ENCODE peak calls at places on chromosomes 6 and 20, in nine cellular contexts. One of them, this sample, is unnamed.

GRCh38 chr20:50518270-50518721 is 8.1 kb downstream of the PTPN1 start:
- DNase-seq in HT1080: peak; percentile 45
- DNase-seq in EL: peak; percentile 75
- DNase-seq in RWPE1: peak; percentile 56
- DNase-seq in heart right ventricle: no peak
- DNase-seq in activated CD8-positive, alpha-beta memory T cell treated with anti-CD3 and anti-CD28 coated beads, Interleukin-2, amount 50 U/mL, for 48 hours: no peak
- DNase-seq in amniotic epithelial cell: peak; percentile 73
- DNase-seq in AML-193: no peak
- DNase-seq in kidney tubule cell: peak; percentile 41
- DNase-seq in this sample: peak; percentile 84

GRCh38 chr6:125454351-125454750 is 152.6 kb upstream of the HDDC2 start:
- DNase-seq in HT1080: no peak
- DNase-seq in EL: no peak
- DNase-seq in RWPE1: no peak
- DNase-seq in heart right ventricle: no peak
- DNase-seq in activated CD8-positive, alpha-beta memory T cell treated with anti-CD3 and anti-CD28 coated beads, Interleukin-2, amount 50 U/mL, for 48 hours: no peak
- DNase-seq in amniotic epithelial cell: no peak
- DNase-seq in AML-193: no peak
- DNase-seq in kidney tubule cell: no peak
- DNase-seq in this sample: no peak

GRCh38 chr6:166769648-166770047 is 142.6 kb upstream of the RPS6KA2 start:
- DNase-seq in HT1080: no peak
- DNase-seq in EL: no peak
- DNase-seq in RWPE1: no peak
- DNase-seq in heart right ventricle: no peak
- DNase-seq in activated CD8-positive, alpha-beta memory T cell treated with anti-CD3 and anti-CD28 coated beads, Interleukin-2, amount 50 U/mL, for 48 hours: peak; percentile 23
- DNase-seq in amniotic epithelial cell: no peak
- DNase-seq in AML-193: no peak
- DNase-seq in kidney tubule cell: no peak
- DNase-seq in this sample: no peak

GRCh38 chr6:166586424-166587156 is at the start of gene RAMACL:
- DNase-seq in HT1080: no peak
- DNase-seq in EL: no peak
- DNase-seq in RWPE1: peak; percentile 72
- DNase-seq in heart right ventricle: no peak
- DNase-seq in activated CD8-positive, alpha-beta memory T cell treated with anti-CD3 and anti-CD28 coated beads, Interleukin-2, amount 50 U/mL, for 48 hours: peak; percentile 62
- DNase-seq in amniotic epithelial cell: no peak
- DNase-seq in AML-193: no peak
- DNase-seq in kidney tubule cell: peak; percentile 36
- DNase-seq in this sample: no peak

GRCh38 chr6:148251286-148251685 is 91.4 kb upstream of the SASH1 start:
- DNase-seq in HT1080: peak; percentile 28
- DNase-seq in EL: peak; percentile 59
- DNase-seq in RWPE1: peak; percentile 42
- DNase-seq in heart right ventricle: no peak
- DNase-seq in activated CD8-positive, alpha-beta memory T cell treated with anti-CD3 and anti-CD28 coated beads, Interleukin-2, amount 50 U/mL, for 48 hours: no peak
- DNase-seq in amniotic epithelial cell: peak; percentile 79
- DNase-seq in AML-193: peak; percentile 21
- DNase-seq in kidney tubule cell: peak; percentile 66
- DNase-seq in this sample: peak; percentile 67

GRCh38 chr6:26064619-26065257 is 22.5 kb upstream of the HFE start:
- DNase-seq in HT1080: peak; percentile 39
- DNase-seq in EL: peak; percentile 51
- DNase-seq in RWPE1: peak; percentile 44
- DNase-seq in heart right ventricle: no peak
- DNase-seq in activated CD8-positive, alpha-beta memory T cell treated with anti-CD3 and anti-CD28 coated beads, Interleukin-2, amount 50 U/mL, for 48 hours: no peak
- DNase-seq in amniotic epithelial cell: peak; percentile 54
- DNase-seq in AML-193: peak; percentile 76
- DNase-seq in kidney tubule cell: peak; percentile 63
- DNase-seq in this sample: peak; percentile 74

GRCh38 chr6:72894091-72894490 is 272.2 kb downstream of the KCNQ5 start:
- DNase-seq in HT1080: peak; percentile 25
- DNase-seq in EL: no peak
- DNase-seq in RWPE1: peak; percentile 39
- DNase-seq in heart right ventricle: no peak
- DNase-seq in activated CD8-positive, alpha-beta memory T cell treated with anti-CD3 and anti-CD28 coated beads, Interleukin-2, amount 50 U/mL, for 48 hours: no peak
- DNase-seq in amniotic epithelial cell: no peak
- DNase-seq in AML-193: no peak
- DNase-seq in kidney tubule cell: peak; percentile 40
- DNase-seq in this sample: no peak

GRCh38 chr6:15962449-15962764 is 166.5 kb upstream of the MYLIP start:
- DNase-seq in HT1080: peak; percentile 89
- DNase-seq in EL: peak; percentile 91
- DNase-seq in RWPE1: peak; percentile 47
- DNase-seq in heart right ventricle: no peak
- DNase-seq in activated CD8-positive, alpha-beta memory T cell treated with anti-CD3 and anti-CD28 coated beads, Interleukin-2, amount 50 U/mL, for 48 hours: no peak
- DNase-seq in amniotic epithelial cell: peak; percentile 66
- DNase-seq in AML-193: no peak
- DNase-seq in kidney tubule cell: peak; percentile 86
- DNase-seq in this sample: peak; percentile 82

GRCh38 chr6:38198219-38198618 is 378.7 kb downstream of the ZFAND3 start:
- DNase-seq in HT1080: no peak
- DNase-seq in EL: no peak
- DNase-seq in RWPE1: no peak
- DNase-seq in heart right ventricle: no peak
- DNase-seq in activated CD8-positive, alpha-beta memory T cell treated with anti-CD3 and anti-CD28 coated beads, Interleukin-2, amount 50 U/mL, for 48 hours: no peak
- DNase-seq in amniotic epithelial cell: no peak
- DNase-seq in AML-193: no peak
- DNase-seq in kidney tubule cell: no peak
- DNase-seq in this sample: no peak

GRCh38 chr20:46715292-46715756 is 5.9 kb downstream of the SLC2A10 start:
- DNase-seq in HT1080: no peak
- DNase-seq in EL: peak; percentile 84
- DNase-seq in RWPE1: peak; percentile 80
- DNase-seq in heart right ventricle: no peak
- DNase-seq in activated CD8-positive, alpha-beta memory T cell treated with anti-CD3 and anti-CD28 coated beads, Interleukin-2, amount 50 U/mL, for 48 hours: no peak
- DNase-seq in amniotic epithelial cell: peak; percentile 95
- DNase-seq in AML-193: no peak
- DNase-seq in kidney tubule cell: peak; percentile 47
- DNase-seq in this sample: peak; percentile 73

GRCh38 chr6:11275598-11275997 is 43.1 kb upstream of the NEDD9 start:
- DNase-seq in HT1080: no peak
- DNase-seq in EL: no peak
- DNase-seq in RWPE1: no peak
- DNase-seq in heart right ventricle: no peak
- DNase-seq in activated CD8-positive, alpha-beta memory T cell treated with anti-CD3 and anti-CD28 coated beads, Interleukin-2, amount 50 U/mL, for 48 hours: no peak
- DNase-seq in amniotic epithelial cell: no peak
- DNase-seq in AML-193: peak; percentile 54
- DNase-seq in kidney tubule cell: peak; percentile 97
- DNase-seq in this sample: no peak

GRCh38 chr20:38840053-38840893 is 34.8 kb downstream of the PPP1R16B start:
- DNase-seq in HT1080: no peak
- DNase-seq in EL: no peak
- DNase-seq in RWPE1: no peak
- DNase-seq in heart right ventricle: no peak
- DNase-seq in activated CD8-positive, alpha-beta memory T cell treated with anti-CD3 and anti-CD28 coated beads, Interleukin-2, amount 50 U/mL, for 48 hours: peak; percentile 71
- DNase-seq in amniotic epithelial cell: peak; percentile 54
- DNase-seq in AML-193: no peak
- DNase-seq in kidney tubule cell: no peak
- DNase-seq in this sample: no peak

GRCh38 chr6:42294759-42295158 is 77.1 kb upstream of the MRPS10 start:
- DNase-seq in HT1080: peak; percentile 96
- DNase-seq in EL: peak; percentile 79
- DNase-seq in RWPE1: peak; percentile 94
- DNase-seq in heart right ventricle: no peak
- DNase-seq in activated CD8-positive, alpha-beta memory T cell treated with anti-CD3 and anti-CD28 coated beads, Interleukin-2, amount 50 U/mL, for 48 hours: no peak
- DNase-seq in amniotic epithelial cell: peak; percentile 75
- DNase-seq in AML-193: no peak
- DNase-seq in kidney tubule cell: peak; percentile 95
- DNase-seq in this sample: peak; percentile 92

GRCh38 chr6:36079596-36079995 is 50.7 kb upstream of the MAPK13 start:
- DNase-seq in HT1080: no peak
- DNase-seq in EL: no peak
- DNase-seq in RWPE1: no peak
- DNase-seq in heart right ventricle: no peak
- DNase-seq in activated CD8-positive, alpha-beta memory T cell treated with anti-CD3 and anti-CD28 coated beads, Interleukin-2, amount 50 U/mL, for 48 hours: no peak
- DNase-seq in amniotic epithelial cell: peak; percentile 71
- DNase-seq in AML-193: no peak
- DNase-seq in kidney tubule cell: no peak
- DNase-seq in this sample: no peak

GRCh38 chr6:39684790-39685485 is 40.3 kb downstream of the KIF6 start:
- DNase-seq in HT1080: peak; percentile 26
- DNase-seq in EL: peak; percentile 13
- DNase-seq in RWPE1: no peak
- DNase-seq in heart right ventricle: no peak
- DNase-seq in activated CD8-positive, alpha-beta memory T cell treated with anti-CD3 and anti-CD28 coated beads, Interleukin-2, amount 50 U/mL, for 48 hours: no peak
- DNase-seq in amniotic epithelial cell: no peak
- DNase-seq in AML-193: no peak
- DNase-seq in kidney tubule cell: peak; percentile 98
- DNase-seq in this sample: peak; percentile 4

GRCh38 chr6:75991941-75992340 is 80.5 kb downstream of the IMPG1 start:
- DNase-seq in HT1080: no peak
- DNase-seq in EL: no peak
- DNase-seq in RWPE1: no peak
- DNase-seq in heart right ventricle: no peak
- DNase-seq in activated CD8-positive, alpha-beta memory T cell treated with anti-CD3 and anti-CD28 coated beads, Interleukin-2, amount 50 U/mL, for 48 hours: no peak
- DNase-seq in amniotic epithelial cell: no peak
- DNase-seq in AML-193: no peak
- DNase-seq in kidney tubule cell: no peak
- DNase-seq in this sample: no peak

GRCh38 chr6:31585531-31585930 is 546 bp upstream of the LST1 start:
- DNase-seq in HT1080: no peak
- DNase-seq in EL: no peak
- DNase-seq in RWPE1: no peak
- DNase-seq in heart right ventricle: no peak
- DNase-seq in activated CD8-positive, alpha-beta memory T cell treated with anti-CD3 and anti-CD28 coated beads, Interleukin-2, amount 50 U/mL, for 48 hours: no peak
- DNase-seq in amniotic epithelial cell: no peak
- DNase-seq in AML-193: peak; percentile 46
- DNase-seq in kidney tubule cell: peak; percentile 43
- DNase-seq in this sample: peak; percentile 46

GRCh38 chr20:54624701-54625472 is 149.5 kb downstream of the DOK5 start:
- DNase-seq in HT1080: no peak
- DNase-seq in EL: no peak
- DNase-seq in RWPE1: no peak
- DNase-seq in heart right ventricle: peak; percentile 43
- DNase-seq in activated CD8-positive, alpha-beta memory T cell treated with anti-CD3 and anti-CD28 coated beads, Interleukin-2, amount 50 U/mL, for 48 hours: no peak
- DNase-seq in amniotic epithelial cell: no peak
- DNase-seq in AML-193: no peak
- DNase-seq in kidney tubule cell: no peak
- DNase-seq in this sample: no peak

GRCh38 chr6:116060572-116061283 is at the start of gene FRK:
- DNase-seq in HT1080: no peak
- DNase-seq in EL: no peak
- DNase-seq in RWPE1: peak; percentile 46
- DNase-seq in heart right ventricle: peak; percentile 13
- DNase-seq in activated CD8-positive, alpha-beta memory T cell treated with anti-CD3 and anti-CD28 coated beads, Interleukin-2, amount 50 U/mL, for 48 hours: no peak
- DNase-seq in amniotic epithelial cell: peak; percentile 59
- DNase-seq in AML-193: no peak
- DNase-seq in kidney tubule cell: peak; percentile 96
- DNase-seq in this sample: no peak

GRCh38 chr6:68039641-68040311 is 595.3 kb upstream of the ADGRB3 start:
- DNase-seq in HT1080: no peak
- DNase-seq in EL: no peak
- DNase-seq in RWPE1: no peak
- DNase-seq in heart right ventricle: no peak
- DNase-seq in activated CD8-positive, alpha-beta memory T cell treated with anti-CD3 and anti-CD28 coated beads, Interleukin-2, amount 50 U/mL, for 48 hours: no peak
- DNase-seq in amniotic epithelial cell: no peak
- DNase-seq in AML-193: no peak
- DNase-seq in kidney tubule cell: no peak
- DNase-seq in this sample: no peak

GRCh38 chr6:107490568-107491058 is 696 bp downstream of the SOBP start:
- DNase-seq in HT1080: no peak
- DNase-seq in EL: no peak
- DNase-seq in RWPE1: no peak
- DNase-seq in heart right ventricle: peak; percentile 15
- DNase-seq in activated CD8-positive, alpha-beta memory T cell treated with anti-CD3 and anti-CD28 coated beads, Interleukin-2, amount 50 U/mL, for 48 hours: no peak
- DNase-seq in amniotic epithelial cell: no peak
- DNase-seq in AML-193: no peak
- DNase-seq in kidney tubule cell: no peak
- DNase-seq in this sample: no peak

GRCh38 chr20:41185013-41185757 is 47.8 kb downstream of the PLCG1 start:
- DNase-seq in HT1080: no peak
- DNase-seq in EL: no peak
- DNase-seq in RWPE1: no peak
- DNase-seq in heart right ventricle: no peak
- DNase-seq in activated CD8-positive, alpha-beta memory T cell treated with anti-CD3 and anti-CD28 coated beads, Interleukin-2, amount 50 U/mL, for 48 hours: peak; percentile 49
- DNase-seq in amniotic epithelial cell: no peak
- DNase-seq in AML-193: no peak
- DNase-seq in kidney tubule cell: no peak
- DNase-seq in this sample: no peak

GRCh38 chr6:71080151-71080550 is 123.3 kb upstream of the B3GAT2 start:
- DNase-seq in HT1080: no peak
- DNase-seq in EL: no peak
- DNase-seq in RWPE1: no peak
- DNase-seq in heart right ventricle: no peak
- DNase-seq in activated CD8-positive, alpha-beta memory T cell treated with anti-CD3 and anti-CD28 coated beads, Interleukin-2, amount 50 U/mL, for 48 hours: no peak
- DNase-seq in amniotic epithelial cell: no peak
- DNase-seq in AML-193: no peak
- DNase-seq in kidney tubule cell: peak; percentile 66
- DNase-seq in this sample: no peak

GRCh38 chr6:14887181-14887580 is 358.7 kb upstream of the JARID2 start:
- DNase-seq in HT1080: no peak
- DNase-seq in EL: no peak
- DNase-seq in RWPE1: no peak
- DNase-seq in heart right ventricle: no peak
- DNase-seq in activated CD8-positive, alpha-beta memory T cell treated with anti-CD3 and anti-CD28 coated beads, Interleukin-2, amount 50 U/mL, for 48 hours: no peak
- DNase-seq in amniotic epithelial cell: no peak
- DNase-seq in AML-193: no peak
- DNase-seq in kidney tubule cell: no peak
- DNase-seq in this sample: no peak

GRCh38 chr6:4905858-4906257 is 98.0 kb downstream of the RPP40 start:
- DNase-seq in HT1080: no peak
- DNase-seq in EL: no peak
- DNase-seq in RWPE1: no peak
- DNase-seq in heart right ventricle: no peak
- DNase-seq in activated CD8-positive, alpha-beta memory T cell treated with anti-CD3 and anti-CD28 coated beads, Interleukin-2, amount 50 U/mL, for 48 hours: no peak
- DNase-seq in amniotic epithelial cell: no peak
- DNase-seq in AML-193: no peak
- DNase-seq in kidney tubule cell: no peak
- DNase-seq in this sample: no peak

GRCh38 chr6:114258376-114258775 is 84.4 kb downstream of the HS3ST5 start:
- DNase-seq in HT1080: no peak
- DNase-seq in EL: no peak
- DNase-seq in RWPE1: no peak
- DNase-seq in heart right ventricle: no peak
- DNase-seq in activated CD8-positive, alpha-beta memory T cell treated with anti-CD3 and anti-CD28 coated beads, Interleukin-2, amount 50 U/mL, for 48 hours: no peak
- DNase-seq in amniotic epithelial cell: no peak
- DNase-seq in AML-193: no peak
- DNase-seq in kidney tubule cell: no peak
- DNase-seq in this sample: no peak

GRCh38 chr20:61704661-61705060 is 361.0 kb downstream of the TAF4 start:
- DNase-seq in HT1080: no peak
- DNase-seq in EL: peak; percentile 16
- DNase-seq in RWPE1: no peak
- DNase-seq in heart right ventricle: no peak
- DNase-seq in activated CD8-positive, alpha-beta memory T cell treated with anti-CD3 and anti-CD28 coated beads, Interleukin-2, amount 50 U/mL, for 48 hours: no peak
- DNase-seq in amniotic epithelial cell: no peak
- DNase-seq in AML-193: no peak
- DNase-seq in kidney tubule cell: no peak
- DNase-seq in this sample: no peak

GRCh38 chr6:37698264-37699137 is 818 bp upstream of the MDGA1 start:
- DNase-seq in HT1080: no peak
- DNase-seq in EL: peak; percentile 74
- DNase-seq in RWPE1: peak; percentile 32
- DNase-seq in heart right ventricle: peak; percentile 24
- DNase-seq in activated CD8-positive, alpha-beta memory T cell treated with anti-CD3 and anti-CD28 coated beads, Interleukin-2, amount 50 U/mL, for 48 hours: peak; percentile 84
- DNase-seq in amniotic epithelial cell: no peak
- DNase-seq in AML-193: no peak
- DNase-seq in kidney tubule cell: peak; percentile 57
- DNase-seq in this sample: peak; percentile 71

GRCh38 chr20:37385176-37385575 is 39.2 kb downstream of the SRC start:
- DNase-seq in HT1080: no peak
- DNase-seq in EL: no peak
- DNase-seq in RWPE1: no peak
- DNase-seq in heart right ventricle: no peak
- DNase-seq in activated CD8-positive, alpha-beta memory T cell treated with anti-CD3 and anti-CD28 coated beads, Interleukin-2, amount 50 U/mL, for 48 hours: no peak
- DNase-seq in amniotic epithelial cell: no peak
- DNase-seq in AML-193: no peak
- DNase-seq in kidney tubule cell: no peak
- DNase-seq in this sample: no peak

GRCh38 chr6:20811112-20811746 is 277.0 kb downstream of the CDKAL1 start:
- DNase-seq in HT1080: peak; percentile 94
- DNase-seq in EL: peak; percentile 95
- DNase-seq in RWPE1: peak; percentile 90
- DNase-seq in heart right ventricle: peak; percentile 12
- DNase-seq in activated CD8-positive, alpha-beta memory T cell treated with anti-CD3 and anti-CD28 coated beads, Interleukin-2, amount 50 U/mL, for 48 hours: no peak
- DNase-seq in amniotic epithelial cell: peak; percentile 99
- DNase-seq in AML-193: no peak
- DNase-seq in kidney tubule cell: peak; percentile 98
- DNase-seq in this sample: peak; percentile 96

GRCh38 chr6:70537266-70537665 is 29.5 kb upstream of the SDHAF4 start:
- DNase-seq in HT1080: no peak
- DNase-seq in EL: no peak
- DNase-seq in RWPE1: no peak
- DNase-seq in heart right ventricle: no peak
- DNase-seq in activated CD8-positive, alpha-beta memory T cell treated with anti-CD3 and anti-CD28 coated beads, Interleukin-2, amount 50 U/mL, for 48 hours: no peak
- DNase-seq in amniotic epithelial cell: no peak
- DNase-seq in AML-193: no peak
- DNase-seq in kidney tubule cell: no peak
- DNase-seq in this sample: no peak

This sample was measured in ELR.